ENCODE peak calls at places on chromosomes 5 and 9, in seven cellular contexts. D is tibial artery, R is GM23338, I is right lobe of liver, X is fibroblast of pulmonary artery, U is psoas muscle, W is body of pancreas. V is an unnamed sample.
A peak's percentile ranks its signal among the peaks of the same experiment; 100 is the strongest.

GRCh38 chr9:137945581-137945980 is 68.0 kb downstream of the CACNA1B start:
- DNase-seq in D (no peak), R (peak; percentile 41), I (no peak), X (no peak), U (no peak), W (no peak), V (no peak)

GRCh38 chr9:132560604-132561304 is 21.7 kb upstream of the BARHL1 start:
- DNase-seq in D (no peak), R (no peak), I (no peak), X (no peak), U (no peak), W (no peak), V (no peak)

GRCh38 chr5:38994329-38994927 is 79.8 kb downstream of the RICTOR start:
- DNase-seq in D (no peak), R (peak; percentile 77), I (no peak), X (peak; percentile 82), U (no peak), W (peak; percentile 47), V (peak; percentile 6)

GRCh38 chr5:74201334-74202081 is 439.0 kb downstream of the ENC1 start:
- DNase-seq in D (peak; percentile 69), R (no peak), I (no peak), X (peak; percentile 46), U (peak; percentile 49), W (peak; percentile 82), V (peak; percentile 21)

GRCh38 chr5:96113170-96113939 is 151.7 kb upstream of the ELL2 start:
- DNase-seq in D (peak; percentile 73), R (no peak), I (no peak), X (no peak), U (no peak), W (peak; percentile 78), V (no peak)

GRCh38 chr9:83472221-83472665 is 66.0 kb downstream of the FRMD3 start:
- DNase-seq in D (no peak), R (no peak), I (no peak), X (peak; percentile 46), U (no peak), W (no peak), V (no peak)

GRCh38 chr5:157236423-157236822 is 29.5 kb upstream of the CYFIP2 start:
- DNase-seq in D (no peak), R (no peak), I (no peak), X (no peak), U (no peak), W (no peak), V (no peak)

GRCh38 chr5:94467560-94468504 is 150.6 kb downstream of the KIAA0825 start:
- DNase-seq in D (no peak), R (no peak), I (no peak), X (no peak), U (no peak), W (no peak), V (no peak)

GRCh38 chr9:121053544-121053943 is 3.5 kb upstream of the C5 start:
- DNase-seq in D (no peak), R (no peak), I (peak; percentile 41), X (no peak), U (no peak), W (peak; percentile 39), V (no peak)

GRCh38 chr5:59645380-59645779 is 248.1 kb downstream of the PDE4D start:
- DNase-seq in D (no peak), R (no peak), I (no peak), X (no peak), U (no peak), W (no peak), V (no peak)

GRCh38 chr9:13900449-13900848 is 413.5 kb downstream of the NFIB start:
- DNase-seq in D (no peak), R (no peak), I (no peak), X (no peak), U (no peak), W (no peak), V (no peak)

GRCh38 chr9:93129691-93130500 is 4.2 kb downstream of the NINJ1 start:
- DNase-seq in D (peak; percentile 72), R (no peak), I (no peak), X (no peak), U (no peak), W (peak; percentile 21), V (no peak)

GRCh38 chr5:85311536-85311935 is 926.9 kb upstream of the EDIL3 start:
- DNase-seq in D (no peak), R (no peak), I (no peak), X (no peak), U (no peak), W (no peak), V (no peak)

GRCh38 chr5:1662559-1663043 is 137.0 kb downstream of the MRPL36 start:
- DNase-seq in D (no peak), R (no peak), I (no peak), X (no peak), U (no peak), W (no peak), V (peak; percentile 5)

GRCh38 chr9:33287087-33287490 is 3.2 kb upstream of the NFX1 start:
- DNase-seq in D (no peak), R (peak; percentile 85), I (no peak), X (peak; percentile 82), U (no peak), W (peak; percentile 71), V (peak; percentile 63)

GRCh38 chr5:107486489-107486888 is 184.2 kb downstream of the EFNA5 start:
- DNase-seq in D (no peak), R (no peak), I (no peak), X (peak; percentile 69), U (no peak), W (no peak), V (peak; percentile 40)

GRCh38 chr9:109474944-109475343 is 23.2 kb downstream of the PTPN3 start:
- DNase-seq in D (no peak), R (no peak), I (no peak), X (no peak), U (no peak), W (no peak), V (no peak)

GRCh38 chr5:9440517-9440916 is 105.4 kb downstream of the SEMA5A start:
- DNase-seq in D (no peak), R (no peak), I (no peak), X (peak; percentile 23), U (no peak), W (no peak), V (no peak)

GRCh38 chr9:125984461-125984860 is 237.3 kb downstream of the PBX3 start:
- DNase-seq in D (no peak), R (no peak), I (peak; percentile 3), X (no peak), U (no peak), W (no peak), V (no peak)

GRCh38 chr5:56088967-56089829 is 94.4 kb upstream of the IL6ST start:
- DNase-seq in D (no peak), R (no peak), I (no peak), X (peak; percentile 72), U (no peak), W (no peak), V (peak; percentile 70)

GRCh38 chr9:91690540-91691249 is 259.3 kb downstream of the ROR2 start:
- DNase-seq in D (no peak), R (no peak), I (no peak), X (no peak), U (no peak), W (peak; percentile 43), V (no peak)

GRCh38 chr9:94808926-94809700 is 82.6 kb downstream of the AOPEP start:
- DNase-seq in D (no peak), R (no peak), I (no peak), X (no peak), U (no peak), W (no peak), V (no peak)

GRCh38 chr9:70510157-70510770 is 95.8 kb upstream of the KLF9 start:
- DNase-seq in D (no peak), R (peak; percentile 77), I (peak; percentile 54), X (peak; percentile 40), U (peak; percentile 36), W (peak; percentile 41), V (no peak)

GRCh38 chr5:91280942-91281269 is 102.2 kb downstream of the ARRDC3 start:
- DNase-seq in D (no peak), R (no peak), I (no peak), X (no peak), U (no peak), W (no peak), V (no peak)

DNA sequence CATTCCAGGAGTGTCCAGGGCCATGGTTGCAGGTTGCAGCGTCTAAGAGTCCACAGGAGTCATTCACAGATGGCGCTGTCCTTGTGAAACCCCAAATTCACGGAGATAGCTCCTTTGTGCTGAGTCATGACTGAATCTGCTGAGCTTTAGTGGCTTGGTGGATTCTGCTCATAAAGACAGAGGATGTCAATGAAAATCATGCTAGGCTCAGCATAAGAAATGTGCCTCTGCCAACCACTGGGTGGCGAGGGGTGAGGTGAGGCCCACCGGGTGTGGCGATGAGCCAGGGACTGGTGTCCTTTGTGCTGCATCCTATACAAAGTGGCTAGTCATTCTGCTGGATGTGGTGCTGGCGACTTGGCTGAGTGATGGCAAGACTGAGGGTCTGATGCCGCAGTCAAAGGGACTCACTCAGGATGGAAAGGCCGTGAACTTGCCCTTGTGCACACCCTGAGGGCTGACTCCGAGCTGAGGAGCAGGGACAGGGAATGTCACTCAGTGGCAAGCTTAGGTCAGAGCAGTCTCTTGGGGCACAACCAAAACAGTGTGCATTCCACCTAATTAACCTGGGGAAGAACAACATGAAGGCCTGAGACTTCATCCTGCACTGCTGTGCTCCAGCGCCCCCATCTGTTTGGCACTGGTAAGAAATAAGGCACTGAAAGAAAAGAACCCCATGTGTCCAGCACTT is 71.5 kb downstream of the DAP start:
- DNase-seq in D (peak; percentile 27), R (peak; percentile 86), I (no peak), X (peak; percentile 24), U (no peak), W (no peak), V (peak; percentile 50)
- TF ChIP-seq CTCF in D (no peak), R (peak; percentile 78), I (no peak), X (peak; percentile 42), U (peak; percentile 16), W (no peak), V (peak; percentile 18)

GRCh38 chr5:135174315-135175096 is 140.5 kb upstream of the PITX1 start:
- DNase-seq in D (no peak), R (peak; percentile 69), I (no peak), X (no peak), U (no peak), W (no peak), V (no peak)
- TF ChIP-seq CTCF in D (no peak), R (peak; percentile 64), I (no peak), X (no peak), U (peak; percentile 13), W (no peak), V (no peak)

GRCh38 chr5:139684881-139685749 is 37.0 kb downstream of the CXXC5 start:
- DNase-seq in D (no peak), R (peak; percentile 43), I (peak; percentile 73), X (no peak), U (peak; percentile 71), W (peak; percentile 94), V (no peak)
- TF ChIP-seq CTCF in D (no peak), R (peak; percentile 42), I (peak; percentile 16), X (no peak), U (peak; percentile 35), W (peak; percentile 39), V (no peak)

DNA sequence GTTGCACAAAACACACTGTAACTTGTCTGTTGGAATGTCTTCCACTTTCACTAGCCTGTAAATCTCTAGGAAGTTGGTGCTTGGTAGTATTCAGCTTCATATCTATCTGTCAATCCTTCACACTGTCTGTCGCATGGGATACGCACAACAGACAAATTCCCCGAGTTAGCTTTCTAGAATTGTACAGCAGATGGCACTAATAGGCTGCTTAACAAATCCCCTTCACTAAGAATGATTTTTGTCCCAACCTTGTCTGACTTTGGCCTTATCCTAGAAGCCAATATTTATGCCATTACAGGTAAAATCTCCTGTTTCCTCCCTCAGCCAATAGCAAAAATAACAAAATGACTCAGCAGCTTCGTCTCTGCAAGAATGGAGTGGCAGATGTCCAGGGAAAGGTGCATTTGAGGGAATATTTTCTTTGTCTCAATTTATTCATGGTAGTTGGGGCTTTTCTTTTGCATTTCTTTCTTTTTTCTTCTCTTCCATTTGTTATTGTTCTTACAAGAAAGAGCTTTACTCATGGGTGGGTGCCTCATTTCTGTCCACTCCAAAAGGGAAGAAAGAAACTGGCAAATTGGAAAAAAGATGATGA is 3.1 kb downstream of the NUDT2 start:
- DNase-seq in D (no peak), R (peak; percentile 60), I (no peak), X (peak; percentile 78), U (no peak), W (no peak), V (no peak)
- TF ChIP-seq CTCF in D (peak; percentile 54), R (peak; percentile 59), I (peak; percentile 67), X (peak; percentile 68), U (peak; percentile 66), W (peak; percentile 87), V (peak; percentile 10)

V was measured in GM20000.